ENCODE peak calls at places on chromosomes 3 and 15, in six cellular contexts. One of them, this sample, is unnamed.
A peak's percentile ranks its signal among the peaks of the same experiment; 100 is the strongest.

GRCh38 chr3:129560931-129561594 is 18.1 kb downstream of the H1-8 start:
- DNase-seq in neuronal stem cell: no peak
- DNase-seq in H9: no peak
- DNase-seq in mesenchymal stem cell: peak; percentile 89
- DNase-seq in H1: no peak
- DNase-seq in IMR-90: peak; percentile 76
- DNase-seq in this sample: no peak

GRCh38 chr3:110855207-110855606 is 216.4 kb upstream of the NECTIN3 start:
- DNase-seq in neuronal stem cell: no peak
- DNase-seq in H9: no peak
- DNase-seq in mesenchymal stem cell: no peak
- DNase-seq in H1: no peak
- DNase-seq in IMR-90: no peak
- DNase-seq in this sample: no peak

GRCh38 chr3:111895079-111895478 is 36.0 kb downstream of the PHLDB2 start:
- DNase-seq in neuronal stem cell: no peak
- DNase-seq in H9: no peak
- DNase-seq in mesenchymal stem cell: peak; percentile 70
- DNase-seq in H1: no peak
- DNase-seq in IMR-90: peak; percentile 76
- DNase-seq in this sample: peak; percentile 49

GRCh38 chr15:49196856-49197255 is 26.8 kb downstream of the GALK2 start:
- DNase-seq in neuronal stem cell: no peak
- DNase-seq in H9: no peak
- DNase-seq in mesenchymal stem cell: no peak
- DNase-seq in H1: no peak
- DNase-seq in IMR-90: no peak
- DNase-seq in this sample: no peak

GRCh38 chr3:107103786-107104185 is 273.5 kb upstream of the CCDC54 start:
- DNase-seq in neuronal stem cell: no peak
- DNase-seq in H9: no peak
- DNase-seq in mesenchymal stem cell: no peak
- DNase-seq in H1: no peak
- DNase-seq in IMR-90: no peak
- DNase-seq in this sample: no peak

GRCh38 chr15:60358935-60359672 is 38.7 kb downstream of the ANXA2 start:
- DNase-seq in neuronal stem cell: no peak
- DNase-seq in H9: no peak
- DNase-seq in mesenchymal stem cell: peak; percentile 89
- DNase-seq in H1: no peak
- DNase-seq in IMR-90: peak; percentile 93
- DNase-seq in this sample: no peak

GRCh38 chr3:141114816-141115458 is 63.8 kb downstream of the SPSB4 start:
- DNase-seq in neuronal stem cell: no peak
- DNase-seq in H9: peak; percentile 61
- DNase-seq in mesenchymal stem cell: peak; percentile 11
- DNase-seq in H1: no peak
- DNase-seq in IMR-90: no peak
- DNase-seq in this sample: no peak

GRCh38 chr3:14519406-14519805 is 20.7 kb downstream of the GRIP2 start:
- DNase-seq in neuronal stem cell: no peak
- DNase-seq in H9: peak; percentile 14
- DNase-seq in mesenchymal stem cell: no peak
- DNase-seq in H1: no peak
- DNase-seq in IMR-90: no peak
- DNase-seq in this sample: no peak

GRCh38 chr15:77907824-77908751 is 169.4 kb downstream of the TBC1D2B start:
- DNase-seq in neuronal stem cell: no peak
- DNase-seq in H9: peak; percentile 69
- DNase-seq in mesenchymal stem cell: peak; percentile 72
- DNase-seq in H1: no peak
- DNase-seq in IMR-90: peak; percentile 18
- DNase-seq in this sample: peak; percentile 74

GRCh38 chr3:182007441-182007840 is 295.7 kb downstream of the SOX2 start:
- DNase-seq in neuronal stem cell: no peak
- DNase-seq in H9: no peak
- DNase-seq in mesenchymal stem cell: no peak
- DNase-seq in H1: no peak
- DNase-seq in IMR-90: no peak
- DNase-seq in this sample: no peak

GRCh38 chr3:14429237-14429636 is 26.8 kb downstream of the SLC6A6 start:
- DNase-seq in neuronal stem cell: no peak
- DNase-seq in H9: no peak
- DNase-seq in mesenchymal stem cell: peak; percentile 63
- DNase-seq in H1: no peak
- DNase-seq in IMR-90: peak; percentile 43
- DNase-seq in this sample: no peak

GRCh38 chr3:156675744-156676466 is 1.5 kb downstream of the TIPARP start:
- DNase-seq in neuronal stem cell: no peak
- DNase-seq in H9: no peak
- DNase-seq in mesenchymal stem cell: peak; percentile 82
- DNase-seq in H1: no peak
- DNase-seq in IMR-90: peak; percentile 86
- DNase-seq in this sample: peak; percentile 87

GRCh38 chr3:193768069-193768391 is 175.0 kb downstream of the OPA1 start:
- DNase-seq in neuronal stem cell: no peak
- DNase-seq in H9: no peak
- DNase-seq in mesenchymal stem cell: peak; percentile 20
- DNase-seq in H1: no peak
- DNase-seq in IMR-90: peak; percentile 62
- DNase-seq in this sample: no peak

DNA sequence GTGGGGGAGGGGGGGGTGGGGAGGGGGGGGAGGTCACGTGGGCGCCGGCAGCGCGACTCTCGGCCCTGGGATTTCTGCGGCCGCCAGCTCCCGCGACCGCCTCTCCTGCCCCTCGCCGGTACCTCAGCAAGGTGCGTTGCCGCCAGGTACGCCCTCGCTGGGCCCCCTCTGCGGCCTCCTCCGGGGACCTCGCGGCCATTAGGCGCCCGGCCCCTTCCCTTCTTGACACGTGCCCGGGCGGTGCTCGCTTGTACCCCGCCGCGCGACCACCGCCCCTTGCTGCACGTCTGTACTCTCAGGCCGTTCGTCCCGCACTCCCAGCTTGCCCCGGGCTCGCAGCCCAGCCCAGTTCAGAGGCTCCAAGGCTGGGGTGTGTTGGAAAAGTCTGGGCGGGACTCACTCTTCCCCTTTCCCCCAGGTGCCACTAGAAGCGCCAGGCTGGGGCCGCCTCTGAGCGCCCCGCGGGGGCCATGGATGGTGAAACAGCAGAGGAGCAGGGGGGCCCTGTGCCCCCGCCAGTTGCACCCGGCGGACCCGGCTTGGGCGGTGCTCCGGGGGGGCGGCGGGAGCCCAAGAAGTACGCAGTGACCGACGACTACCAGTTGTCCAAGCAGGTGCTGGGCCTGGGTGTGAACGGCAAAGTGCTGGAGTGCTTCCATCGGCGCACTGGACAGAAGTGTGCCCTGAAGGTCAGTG is at the start of gene MAPKAPK3:
- DNase-seq in neuronal stem cell: no peak
- DNase-seq in H9: no peak
- DNase-seq in mesenchymal stem cell: no peak
- DNase-seq in H1: no peak
- DNase-seq in IMR-90: no peak
- DNase-seq in this sample: peak; percentile 39
- H3K27me3 ChIP-seq in neuronal stem cell: no peaks in the 10 kb centered on the region
- H3K27me3 ChIP-seq in H9: peaks cover 3% of the 10 kb centered on the region
- H3K27me3 ChIP-seq in mesenchymal stem cell: no peaks in the 10 kb centered on the region
- H3K27me3 ChIP-seq in H1: peaks cover 15% of the 10 kb centered on the region
- H3K27me3 ChIP-seq in IMR-90: no peaks in the 10 kb centered on the region
- H3K27me3 ChIP-seq in this sample: no peaks in the 10 kb centered on the region

GRCh38 chr3:190854062-190854461 is 8.4 kb downstream of the GMNC start:
- DNase-seq in neuronal stem cell: no peak
- DNase-seq in H9: no peak
- DNase-seq in mesenchymal stem cell: no peak
- DNase-seq in H1: no peak
- DNase-seq in IMR-90: no peak
- DNase-seq in this sample: no peak
- H3K14ac ChIP-seq in neuronal stem cell: no peak overlapping the region
- H3K14ac ChIP-seq in H9: no peak overlapping the region
- H3K14ac ChIP-seq in mesenchymal stem cell: no peak overlapping the region
- H3K14ac ChIP-seq in H1: no peak overlapping the region
- H3K14ac ChIP-seq in IMR-90: no peak overlapping the region
- H3K14ac ChIP-seq in this sample: no peak overlapping the region

GRCh38 chr3:187646906-187647660 is 23.1 kb downstream of the SST start:
- DNase-seq in neuronal stem cell: no peak
- DNase-seq in H9: no peak
- DNase-seq in mesenchymal stem cell: no peak
- DNase-seq in H1: no peak
- DNase-seq in IMR-90: no peak
- DNase-seq in this sample: no peak

GRCh38 chr3:187648177-187648576 is 22.0 kb downstream of the SST start:
- DNase-seq in neuronal stem cell: no peak
- DNase-seq in H9: no peak
- DNase-seq in mesenchymal stem cell: no peak
- DNase-seq in H1: no peak
- DNase-seq in IMR-90: no peak
- DNase-seq in this sample: no peak

DNA sequence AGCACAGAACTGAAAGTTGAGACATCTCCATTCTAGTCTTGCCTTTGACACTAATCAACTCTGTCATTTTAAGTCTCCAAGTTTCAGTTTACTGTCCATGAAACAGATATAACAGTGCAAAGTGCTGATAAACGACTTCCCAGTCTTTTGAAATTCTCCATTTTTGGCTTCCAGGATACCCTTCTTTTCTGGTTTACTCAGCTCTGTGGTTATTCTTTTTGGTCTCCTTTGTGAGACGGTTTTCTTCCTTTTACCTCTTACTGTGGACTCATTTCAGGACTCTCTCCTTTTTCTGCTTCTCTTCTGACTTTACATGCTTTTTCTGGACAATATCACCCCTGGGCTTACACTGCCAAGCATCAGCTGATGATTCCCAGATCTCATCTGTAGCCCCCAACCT is 18.9 kb downstream of the SST start:
- DNase-seq in neuronal stem cell: no peak
- DNase-seq in H9: no peak
- DNase-seq in mesenchymal stem cell: no peak
- DNase-seq in H1: no peak
- DNase-seq in IMR-90: no peak
- DNase-seq in this sample: no peak
- H3K27me3 ChIP-seq in neuronal stem cell: no peaks in the 10 kb centered on the region
- H3K27me3 ChIP-seq in H9: no peaks in the 10 kb centered on the region
- H3K27me3 ChIP-seq in mesenchymal stem cell: peaks cover 9% of the 10 kb centered on the region
- H3K27me3 ChIP-seq in H1: no peaks in the 10 kb centered on the region
- H3K27me3 ChIP-seq in IMR-90: peaks cover 7% of the 10 kb centered on the region
- H3K27me3 ChIP-seq in this sample: no peaks in the 10 kb centered on the region

DNA sequence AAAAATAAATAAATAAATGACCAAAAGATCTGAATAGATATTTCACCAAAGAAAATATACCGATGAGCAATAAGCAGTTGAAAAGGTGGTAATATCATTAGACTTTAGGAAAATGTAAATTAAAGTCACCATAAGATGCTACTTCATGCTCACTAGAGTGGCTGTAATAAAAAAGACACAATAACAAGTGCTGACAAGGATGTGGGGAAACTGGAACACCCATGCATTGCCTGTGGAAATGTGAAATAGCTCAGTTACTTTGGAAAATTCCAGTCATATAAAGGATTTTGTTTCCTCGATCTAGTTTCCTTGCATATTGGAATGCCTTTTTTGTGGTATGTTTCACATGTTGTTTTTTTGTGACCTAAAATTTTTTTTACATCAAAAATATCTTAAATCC is 36.0 kb upstream of the LRIG1 start:
- DNase-seq in neuronal stem cell: no peak
- DNase-seq in H9: no peak
- DNase-seq in mesenchymal stem cell: no peak
- DNase-seq in H1: no peak
- DNase-seq in IMR-90: no peak
- DNase-seq in this sample: no peak
- H3K14ac ChIP-seq in neuronal stem cell: no peak overlapping the region
- H3K14ac ChIP-seq in H9: no peak overlapping the region
- H3K14ac ChIP-seq in mesenchymal stem cell: no peak overlapping the region
- H3K14ac ChIP-seq in H1: no peak overlapping the region
- H3K14ac ChIP-seq in IMR-90: no peak overlapping the region
- H3K14ac ChIP-seq in this sample: no peak overlapping the region

DNA sequence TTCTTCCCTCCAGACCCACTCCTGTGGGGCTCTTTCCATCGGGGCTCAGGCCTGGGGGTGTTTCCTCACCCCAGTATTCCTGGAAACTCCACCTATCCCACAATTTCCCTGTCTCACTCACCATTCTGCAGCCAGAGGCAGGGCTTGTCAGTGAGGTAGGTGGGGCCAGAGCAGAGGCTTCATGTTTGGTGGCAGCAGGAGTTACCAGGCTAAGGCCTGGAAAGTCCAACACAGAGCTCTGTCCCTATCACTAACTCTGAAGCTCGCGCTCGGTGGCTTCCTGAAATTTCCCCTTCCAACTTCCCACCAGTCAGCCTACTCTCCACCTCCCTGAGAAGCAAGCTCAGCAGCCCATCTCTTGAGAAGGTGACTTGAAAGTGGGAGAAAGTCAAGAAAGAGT is 44.2 kb downstream of the CDC25A start:
- DNase-seq in neuronal stem cell: no peak
- DNase-seq in H9: no peak
- DNase-seq in mesenchymal stem cell: no peak
- DNase-seq in H1: no peak
- DNase-seq in IMR-90: no peak
- DNase-seq in this sample: no peak
- H3K27me3 ChIP-seq in neuronal stem cell: no peaks in the 10 kb centered on the region
- H3K27me3 ChIP-seq in H9: no peaks in the 10 kb centered on the region
- H3K27me3 ChIP-seq in mesenchymal stem cell: peaks cover 8% of the 10 kb centered on the region
- H3K27me3 ChIP-seq in H1: no peaks in the 10 kb centered on the region
- H3K27me3 ChIP-seq in IMR-90: no peaks in the 10 kb centered on the region
- H3K27me3 ChIP-seq in this sample: no peaks in the 10 kb centered on the region

DNA sequence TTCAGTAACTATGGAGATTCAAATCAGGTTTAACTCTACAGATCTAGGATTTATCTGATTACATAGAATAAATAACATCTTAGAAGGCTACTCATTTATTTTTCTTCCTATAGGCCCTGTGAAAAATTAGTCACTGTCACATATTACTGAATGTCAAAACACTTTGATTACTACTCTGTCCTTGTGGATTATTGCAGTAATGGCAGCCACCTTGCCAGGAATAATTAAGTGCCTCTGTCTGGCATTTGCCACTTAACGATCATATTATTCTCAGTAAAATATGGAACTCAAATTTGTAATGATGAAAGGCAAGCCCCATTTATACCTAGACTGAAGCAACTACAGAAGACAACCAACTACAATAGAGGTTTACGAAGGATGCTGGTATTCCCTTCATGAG is 596.3 kb upstream of the ARPP21 start:
- DNase-seq in neuronal stem cell: no peak
- DNase-seq in H9: no peak
- DNase-seq in mesenchymal stem cell: no peak
- DNase-seq in H1: no peak
- DNase-seq in IMR-90: no peak
- DNase-seq in this sample: no peak
- H3K14ac ChIP-seq in neuronal stem cell: no peak overlapping the region
- H3K14ac ChIP-seq in H9: no peak overlapping the region
- H3K14ac ChIP-seq in mesenchymal stem cell: no peak overlapping the region
- H3K14ac ChIP-seq in H1: no peak overlapping the region
- H3K14ac ChIP-seq in IMR-90: no peak overlapping the region
- H3K14ac ChIP-seq in this sample: no peak overlapping the region

GRCh38 chr3:73592154-73592877 is 32.4 kb downstream of the PDZRN3 start:
- DNase-seq in neuronal stem cell: no peak
- DNase-seq in H9: no peak
- DNase-seq in mesenchymal stem cell: no peak
- DNase-seq in H1: no peak
- DNase-seq in IMR-90: no peak
- DNase-seq in this sample: no peak
- H3K27me3 ChIP-seq in neuronal stem cell: no peaks in the 10 kb centered on the region
- H3K27me3 ChIP-seq in H9: no peaks in the 10 kb centered on the region
- H3K27me3 ChIP-seq in mesenchymal stem cell: no peaks in the 10 kb centered on the region
- H3K27me3 ChIP-seq in H1: peaks cover 3% of the 10 kb centered on the region
- H3K27me3 ChIP-seq in IMR-90: no peaks in the 10 kb centered on the region
- H3K27me3 ChIP-seq in this sample: no peaks in the 10 kb centered on the region

GRCh38 chr15:100292010-100292409 is 49.8 kb downstream of the ADAMTS17 start:
- DNase-seq in neuronal stem cell: no peak
- DNase-seq in H9: no peak
- DNase-seq in mesenchymal stem cell: no peak
- DNase-seq in H1: no peak
- DNase-seq in IMR-90: no peak
- DNase-seq in this sample: no peak
- H3K14ac ChIP-seq in neuronal stem cell: no peak overlapping the region
- H3K14ac ChIP-seq in H9: no peak overlapping the region
- H3K14ac ChIP-seq in mesenchymal stem cell: no peak overlapping the region
- H3K14ac ChIP-seq in H1: no peak overlapping the region
- H3K14ac ChIP-seq in IMR-90: no peak overlapping the region
- H3K14ac ChIP-seq in this sample: no peak overlapping the region